ENCODE peak calls at places on chromosomes 1 and 21, in seven cellular contexts. J, P, M, C, Z, G and H are unnamed samples.

GRCh38 chr1:80059940-80060339 is 1053.4 kb upstream of the ADGRL4 start:
- DNase-seq in J (no peak), P (no peak), M (no peak), C (no peak), Z (no peak), G (no peak), H (peak)

GRCh38 chr1:17622823-17623222 is 83.3 kb downstream of the ARHGEF10L start:
- DNase-seq in J (no peak), P (no peak), M (no peak), C (no peak), Z (no peak), G (no peak), H (no peak)

GRCh38 chr1:163399976-163400375 is 78.2 kb downstream of the NUF2 start:
- DNase-seq in J (no peak), P (no peak), M (no peak), C (no peak), Z (no peak), G (no peak), H (no peak)

GRCh38 chr21:31318971-31319370 is 25.1 kb downstream of the TIAM1 start:
- DNase-seq in J (no peak), P (no peak), M (no peak), C (no peak), Z (no peak), G (no peak), H (no peak)

GRCh38 chr1:198096390-198096789 is 60.4 kb upstream of the NEK7 start:
- DNase-seq in J (no peak), P (peak), M (no peak), C (peak), Z (no peak), G (no peak), H (no peak)

GRCh38 chr1:206563367-206563953 is 48.8 kb downstream of the EIF2D start:
- DNase-seq in J (no peak), P (peak), M (no peak), C (no peak), Z (no peak), G (no peak), H (no peak)

GRCh38 chr1:168082008-168082876 is 54.5 kb downstream of the GPR161 start:
- DNase-seq in J (peak), P (peak), M (peak), C (peak), Z (peak), G (no peak), H (peak)

GRCh38 chr21:43754948-43755781 is 20.9 kb downstream of the CSTB start:
- DNase-seq in J (no peak), P (no peak), M (no peak), C (no peak), Z (no peak), G (no peak), H (no peak)

GRCh38 chr21:30719401-30719800 is 824 bp upstream of the KRTAP21-3 start:
- DNase-seq in J (no peak), P (no peak), M (no peak), C (no peak), Z (no peak), G (no peak), H (no peak)

GRCh38 chr1:201307239-201307638 is 23.9 kb downstream of the PKP1 start:
- DNase-seq in J (no peak), P (peak), M (no peak), C (no peak), Z (no peak), G (no peak), H (peak)